ENCODE peak calls at places on chromosomes 6 and 20, in eight cellular contexts. One of them, this sample, is unnamed.

GRCh38 chr6:113529191-113529590 is 328.0 kb upstream of the MARCKS start:
- DNase-seq in Ammon's horn: no peak
- DNase-seq in left cardiac atrium: no peak
- DNase-seq in NCI-H226: peak; percentile 13
- DNase-seq in iris pigment epithelial cell: peak; percentile 41
- DNase-seq in bronchial epithelial cell: peak; percentile 76
- DNase-seq in GM13976: no peak
- DNase-seq in GM12865: no peak
- DNase-seq in this sample: no peak

GRCh38 chr6:149306967-149307366 is 10.5 kb upstream of the TAB2 start:
- DNase-seq in iris pigment epithelial cell: peak; percentile 90
- DNase-seq in Ammon's horn: no peak
- DNase-seq in bronchial epithelial cell: no peak
- DNase-seq in left cardiac atrium: no peak
- DNase-seq in NCI-H226: peak; percentile 36
- DNase-seq in GM12865: no peak
- DNase-seq in GM13976: no peak
- DNase-seq in this sample: no peak

GRCh38 chr20:20561172-20561571 is 151.3 kb downstream of the RALGAPA2 start:
- DNase-seq in Ammon's horn: no peak
- DNase-seq in iris pigment epithelial cell: no peak
- DNase-seq in GM12865: no peak
- DNase-seq in left cardiac atrium: no peak
- DNase-seq in bronchial epithelial cell: no peak
- DNase-seq in GM13976: no peak
- DNase-seq in NCI-H226: no peak
- DNase-seq in this sample: peak; percentile 8

GRCh38 chr6:109834595-109835437 is 143.3 kb upstream of the GPR6 start:
- DNase-seq in GM13976: no peak
- DNase-seq in bronchial epithelial cell: no peak
- DNase-seq in GM12865: no peak
- DNase-seq in iris pigment epithelial cell: no peak
- DNase-seq in left cardiac atrium: no peak
- DNase-seq in Ammon's horn: no peak
- DNase-seq in NCI-H226: no peak
- DNase-seq in this sample: no peak

GRCh38 chr6:113595921-113596376 is 261.2 kb upstream of the MARCKS start:
- DNase-seq in iris pigment epithelial cell: peak; percentile 35
- DNase-seq in Ammon's horn: no peak
- DNase-seq in GM13976: no peak
- DNase-seq in GM12865: no peak
- DNase-seq in NCI-H226: no peak
- DNase-seq in bronchial epithelial cell: no peak
- DNase-seq in left cardiac atrium: no peak
- DNase-seq in this sample: no peak

GRCh38 chr6:160227769-160228161 is 30.9 kb downstream of the SLC22A2 start:
- DNase-seq in iris pigment epithelial cell: no peak
- DNase-seq in GM12865: no peak
- DNase-seq in bronchial epithelial cell: no peak
- DNase-seq in GM13976: no peak
- DNase-seq in left cardiac atrium: no peak
- DNase-seq in NCI-H226: no peak
- DNase-seq in Ammon's horn: no peak
- DNase-seq in this sample: no peak

GRCh38 chr6:168648240-168648639 is 207.3 kb downstream of the SMOC2 start:
- DNase-seq in Ammon's horn: no peak
- DNase-seq in GM13976: no peak
- DNase-seq in left cardiac atrium: no peak
- DNase-seq in NCI-H226: no peak
- DNase-seq in iris pigment epithelial cell: no peak
- DNase-seq in GM12865: no peak
- DNase-seq in bronchial epithelial cell: no peak
- DNase-seq in this sample: no peak

GRCh38 chr6:34460796-34461507 is 4.9 kb upstream of the PACSIN1 start:
- DNase-seq in NCI-H226: no peak
- DNase-seq in GM12865: no peak
- DNase-seq in iris pigment epithelial cell: no peak
- DNase-seq in Ammon's horn: no peak
- DNase-seq in bronchial epithelial cell: peak; percentile 63
- DNase-seq in GM13976: no peak
- DNase-seq in left cardiac atrium: no peak
- DNase-seq in this sample: no peak

GRCh38 chr6:12804967-12805645 is 88.5 kb downstream of the PHACTR1 start:
- DNase-seq in Ammon's horn: no peak
- DNase-seq in left cardiac atrium: no peak
- DNase-seq in GM13976: no peak
- DNase-seq in bronchial epithelial cell: peak; percentile 35
- DNase-seq in iris pigment epithelial cell: peak; percentile 8
- DNase-seq in NCI-H226: no peak
- DNase-seq in GM12865: no peak
- DNase-seq in this sample: no peak

GRCh38 chr6:108609276-108609769 is 48.6 kb downstream of the FOXO3 start:
- DNase-seq in GM12865: no peak
- DNase-seq in left cardiac atrium: no peak
- DNase-seq in iris pigment epithelial cell: peak; percentile 73
- DNase-seq in Ammon's horn: no peak
- DNase-seq in bronchial epithelial cell: no peak
- DNase-seq in NCI-H226: peak; percentile 55
- DNase-seq in GM13976: no peak
- DNase-seq in this sample: no peak

GRCh38 chr20:37384683-37385174 is 38.8 kb downstream of the SRC start:
- DNase-seq in GM12865: peak; percentile 81
- DNase-seq in Ammon's horn: peak; percentile 38
- DNase-seq in left cardiac atrium: peak; percentile 71
- DNase-seq in iris pigment epithelial cell: peak; percentile 31
- DNase-seq in bronchial epithelial cell: no peak
- DNase-seq in NCI-H226: no peak
- DNase-seq in GM13976: peak; percentile 91
- DNase-seq in this sample: peak; percentile 18

GRCh38 chr20:20465259-20465658 is 97.4 kb downstream of the INSM1 start:
- DNase-seq in GM12865: no peak
- DNase-seq in iris pigment epithelial cell: no peak
- DNase-seq in NCI-H226: no peak
- DNase-seq in GM13976: no peak
- DNase-seq in Ammon's horn: peak; percentile 58
- DNase-seq in bronchial epithelial cell: no peak
- DNase-seq in left cardiac atrium: no peak
- DNase-seq in this sample: no peak

GRCh38 chr6:53984163-53984562 is 127.1 kb upstream of the MLIP start:
- DNase-seq in GM12865: no peak
- DNase-seq in iris pigment epithelial cell: peak; percentile 98
- DNase-seq in GM13976: no peak
- DNase-seq in bronchial epithelial cell: peak; percentile 99
- DNase-seq in left cardiac atrium: no peak
- DNase-seq in NCI-H226: peak; percentile 95
- DNase-seq in Ammon's horn: no peak
- DNase-seq in this sample: no peak

GRCh38 chr6:45136495-45136894 is 191.6 kb upstream of the RUNX2 start:
- DNase-seq in NCI-H226: no peak
- DNase-seq in bronchial epithelial cell: no peak
- DNase-seq in GM13976: no peak
- DNase-seq in GM12865: no peak
- DNase-seq in iris pigment epithelial cell: no peak
- DNase-seq in Ammon's horn: no peak
- DNase-seq in left cardiac atrium: no peak
- DNase-seq in this sample: no peak

GRCh38 chr20:48965189-48965910 is 43.8 kb downstream of the ARFGEF2 start:
- DNase-seq in left cardiac atrium: no peak
- DNase-seq in iris pigment epithelial cell: peak; percentile 60
- DNase-seq in Ammon's horn: no peak
- DNase-seq in NCI-H226: no peak
- DNase-seq in GM12865: no peak
- DNase-seq in GM13976: no peak
- DNase-seq in bronchial epithelial cell: no peak
- DNase-seq in this sample: no peak

GRCh38 chr6:21578523-21578922 is 15.0 kb upstream of the SOX4 start:
- DNase-seq in GM13976: no peak
- DNase-seq in left cardiac atrium: no peak
- DNase-seq in GM12865: no peak
- DNase-seq in Ammon's horn: no peak
- DNase-seq in NCI-H226: no peak
- DNase-seq in bronchial epithelial cell: no peak
- DNase-seq in iris pigment epithelial cell: no peak
- DNase-seq in this sample: no peak

GRCh38 chr6:135832186-135832585 is 19.3 kb upstream of the PDE7B start:
- DNase-seq in Ammon's horn: no peak
- DNase-seq in GM13976: no peak
- DNase-seq in left cardiac atrium: no peak
- DNase-seq in iris pigment epithelial cell: no peak
- DNase-seq in bronchial epithelial cell: no peak
- DNase-seq in NCI-H226: no peak
- DNase-seq in GM12865: no peak
- DNase-seq in this sample: no peak

GRCh38 chr6:14638562-14638931 is 521.0 kb downstream of the CD83 start:
- DNase-seq in left cardiac atrium: no peak
- DNase-seq in NCI-H226: no peak
- DNase-seq in bronchial epithelial cell: no peak
- DNase-seq in GM12865: no peak
- DNase-seq in GM13976: no peak
- DNase-seq in Ammon's horn: no peak
- DNase-seq in iris pigment epithelial cell: no peak
- DNase-seq in this sample: peak; percentile 33

GRCh38 chr6:126181173-126181741 is 158.7 kb upstream of the CENPW start:
- DNase-seq in Ammon's horn: no peak
- DNase-seq in NCI-H226: no peak
- DNase-seq in GM13976: no peak
- DNase-seq in bronchial epithelial cell: no peak
- DNase-seq in GM12865: no peak
- DNase-seq in left cardiac atrium: no peak
- DNase-seq in iris pigment epithelial cell: no peak
- DNase-seq in this sample: no peak

GRCh38 chr6:52216932-52217331 is 27.4 kb downstream of the IL17F start:
- DNase-seq in Ammon's horn: no peak
- DNase-seq in bronchial epithelial cell: no peak
- DNase-seq in GM13976: no peak
- DNase-seq in left cardiac atrium: no peak
- DNase-seq in GM12865: peak; percentile 68
- DNase-seq in iris pigment epithelial cell: no peak
- DNase-seq in NCI-H226: no peak
- DNase-seq in this sample: no peak

GRCh38 chr6:113994934-113995342 is 24.0 kb upstream of the HDAC2 start:
- DNase-seq in bronchial epithelial cell: peak; percentile 75
- DNase-seq in iris pigment epithelial cell: peak; percentile 82
- DNase-seq in NCI-H226: peak; percentile 85
- DNase-seq in GM12865: peak; percentile 86
- DNase-seq in left cardiac atrium: no peak
- DNase-seq in GM13976: peak; percentile 38
- DNase-seq in Ammon's horn: peak; percentile 96
- DNase-seq in this sample: peak; percentile 82

GRCh38 chr6:130423044-130423443 is 57.2 kb downstream of the TMEM200A start:
- DNase-seq in Ammon's horn: no peak
- DNase-seq in left cardiac atrium: no peak
- DNase-seq in GM12865: no peak
- DNase-seq in iris pigment epithelial cell: no peak
- DNase-seq in bronchial epithelial cell: no peak
- DNase-seq in NCI-H226: no peak
- DNase-seq in GM13976: no peak
- DNase-seq in this sample: no peak

GRCh38 chr6:7909323-7910276 is 988 bp downstream of the TXNDC5 start:
- DNase-seq in GM13976: peak; percentile 71
- DNase-seq in GM12865: peak; percentile 62
- DNase-seq in Ammon's horn: peak; percentile 43
- DNase-seq in iris pigment epithelial cell: peak; percentile 29
- DNase-seq in bronchial epithelial cell: no peak
- DNase-seq in NCI-H226: no peak
- DNase-seq in left cardiac atrium: peak; percentile 70
- DNase-seq in this sample: peak; percentile 26

GRCh38 chr6:170545405-170545804 is 7.7 kb downstream of the PSMB1 start:
- DNase-seq in iris pigment epithelial cell: peak; percentile 81
- DNase-seq in left cardiac atrium: no peak
- DNase-seq in GM12865: no peak
- DNase-seq in Ammon's horn: no peak
- DNase-seq in bronchial epithelial cell: no peak
- DNase-seq in NCI-H226: no peak
- DNase-seq in GM13976: no peak
- DNase-seq in this sample: no peak

GRCh38 chr6:38436726-38437465 is 202.8 kb downstream of the BTBD9 start:
- DNase-seq in iris pigment epithelial cell: peak; percentile 85
- DNase-seq in GM13976: no peak
- DNase-seq in left cardiac atrium: no peak
- DNase-seq in NCI-H226: peak; percentile 64
- DNase-seq in bronchial epithelial cell: peak; percentile 90
- DNase-seq in GM12865: no peak
- DNase-seq in Ammon's horn: peak; percentile 33
- DNase-seq in this sample: no peak

GRCh38 chr6:163751032-163751525 is 336.6 kb downstream of the QKI start:
- DNase-seq in GM12865: no peak
- DNase-seq in Ammon's horn: no peak
- DNase-seq in iris pigment epithelial cell: no peak
- DNase-seq in left cardiac atrium: no peak
- DNase-seq in bronchial epithelial cell: peak; percentile 39
- DNase-seq in GM13976: peak; percentile 43
- DNase-seq in NCI-H226: no peak
- DNase-seq in this sample: no peak

GRCh38 chr6:170248111-170248805 is 42.6 kb downstream of the DLL1 start:
- DNase-seq in iris pigment epithelial cell: no peak
- DNase-seq in Ammon's horn: no peak
- DNase-seq in bronchial epithelial cell: no peak
- DNase-seq in NCI-H226: no peak
- DNase-seq in GM13976: no peak
- DNase-seq in GM12865: no peak
- DNase-seq in left cardiac atrium: peak; percentile 18
- DNase-seq in this sample: no peak

GRCh38 chr20:25054995-25055629 is 2.8 kb downstream of the ACSS1 start:
- DNase-seq in GM13976: no peak
- DNase-seq in bronchial epithelial cell: no peak
- DNase-seq in GM12865: no peak
- DNase-seq in NCI-H226: no peak
- DNase-seq in Ammon's horn: no peak
- DNase-seq in left cardiac atrium: peak; percentile 30
- DNase-seq in iris pigment epithelial cell: no peak
- DNase-seq in this sample: peak; percentile 7

GRCh38 chr6:13495112-13495765 is 7.8 kb upstream of the GFOD1 start:
- DNase-seq in Ammon's horn: no peak
- DNase-seq in left cardiac atrium: no peak
- DNase-seq in NCI-H226: no peak
- DNase-seq in bronchial epithelial cell: no peak
- DNase-seq in GM13976: no peak
- DNase-seq in iris pigment epithelial cell: no peak
- DNase-seq in GM12865: no peak
- DNase-seq in this sample: no peak

GRCh38 chr20:34150616-34151015 is 38.6 kb upstream of the EIF2S2 start:
- DNase-seq in iris pigment epithelial cell: no peak
- DNase-seq in NCI-H226: no peak
- DNase-seq in Ammon's horn: no peak
- DNase-seq in GM12865: no peak
- DNase-seq in bronchial epithelial cell: no peak
- DNase-seq in GM13976: no peak
- DNase-seq in left cardiac atrium: no peak
- DNase-seq in this sample: no peak

This sample was measured in Kasumi-1.